ENCODE peak calls at places on chromosome 14, in four cellular contexts. U is HFFc6, B is AG09309, K is neural progenitor cell. T is an unnamed sample.

GRCh38 chr14:52040598-52040997 is 28.3 kb downstream of the NID2 start:
- DNase-seq in U (no peak), B (no peak), K (no peak), T (no peak)

GRCh38 chr14:99250636-99251208 is 21.3 kb downstream of the BCL11B start:
- DNase-seq in U (no peak), B (no peak), K (no peak), T (no peak)

GRCh38 chr14:25431211-25432076 is 381.5 kb upstream of the STXBP6 start:
- DNase-seq in U (no peak), B (no peak), K (peak; percentile 58), T (peak; percentile 36)

GRCh38 chr14:22131749-22132476 is 457.1 kb downstream of the DAD1 start:
- DNase-seq in U (no peak), B (no peak), K (peak; percentile 24), T (peak; percentile 38)

GRCh38 chr14:104827173-104828055 is 26.5 kb downstream of the ZBTB42 start:
- DNase-seq in U (peak; percentile 21), B (no peak), K (peak; percentile 90), T (peak; percentile 73)

GRCh38 chr14:100104523-100105300 is 39.5 kb downstream of the EVL start:
- DNase-seq in U (peak; percentile 53), B (peak; percentile 85), K (no peak), T (no peak)

GRCh38 chr14:24237463-24237955 is 4.8 kb downstream of the GMPR2 start:
- DNase-seq in U (no peak), B (no peak), K (no peak), T (no peak)

GRCh38 chr14:52043690-52044089 is 25.2 kb downstream of the NID2 start:
- DNase-seq in U (no peak), B (no peak), K (peak; percentile 71), T (peak; percentile 59)

GRCh38 chr14:93011650-93012317 is 88.8 kb downstream of the CHGA start:
- DNase-seq in U (no peak), B (no peak), K (no peak), T (no peak)

GRCh38 chr14:38696925-38697324 is 406.1 kb downstream of the SEC23A start:
- DNase-seq in U (no peak), B (no peak), K (no peak), T (no peak)

DNA sequence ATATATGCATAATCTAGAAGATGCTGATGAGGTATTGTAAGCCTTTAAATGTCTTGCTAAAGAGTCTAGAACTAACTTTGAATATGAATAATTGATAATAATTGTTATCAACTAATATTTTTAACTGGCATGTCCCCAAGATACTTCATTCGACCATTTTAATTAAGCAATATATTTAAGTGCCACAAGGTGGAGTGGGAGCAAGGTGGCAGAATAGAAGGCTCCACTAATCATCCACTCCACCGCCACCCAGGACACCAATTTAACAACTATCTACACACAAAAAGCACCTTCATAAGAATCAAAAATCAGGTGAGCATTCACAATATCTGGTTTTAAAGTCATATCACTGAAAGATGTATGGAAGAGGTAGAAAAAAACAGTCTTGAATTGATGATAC is 409.6 kb downstream of the SEC23A start:
- DNase-seq in U (no peak), B (no peak), K (no peak), T (no peak)
- TF ChIP-seq CTCF in U (no peak), B (no peak), K (peak; percentile 19), T (no peak)

GRCh38 chr14:68402525-68403101 is 390.3 kb downstream of the ZFP36L1 start:
- DNase-seq in U (no peak), B (no peak), K (no peak), T (no peak)
- TF ChIP-seq CTCF in U (no peak), B (no peak), K (no peak), T (no peak)

DNA sequence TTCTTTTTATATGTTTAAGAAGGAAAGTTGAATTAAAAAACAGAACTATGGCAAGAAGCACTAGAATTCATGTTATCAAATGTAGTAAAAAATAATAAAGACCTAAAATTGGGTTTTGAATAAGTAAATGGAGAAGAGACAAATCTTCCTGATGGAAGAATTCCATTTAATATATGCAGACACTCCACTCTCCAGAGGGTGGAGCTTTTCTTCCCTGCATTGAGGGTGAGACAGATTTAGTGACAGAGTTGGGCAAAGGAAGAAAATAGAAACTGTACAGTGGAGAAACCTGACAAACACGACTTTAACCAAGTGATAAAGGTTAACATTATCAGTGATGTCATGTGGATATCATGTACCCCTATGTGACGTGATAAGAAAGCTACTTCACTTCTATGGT is 217.6 kb downstream of the PRKD1 start:
- DNase-seq in U (no peak), B (no peak), K (peak; percentile 19), T (no peak)
- TF ChIP-seq CTCF in U (peak; percentile 58), B (peak; percentile 13), K (peak; percentile 48), T (no peak)

DNA sequence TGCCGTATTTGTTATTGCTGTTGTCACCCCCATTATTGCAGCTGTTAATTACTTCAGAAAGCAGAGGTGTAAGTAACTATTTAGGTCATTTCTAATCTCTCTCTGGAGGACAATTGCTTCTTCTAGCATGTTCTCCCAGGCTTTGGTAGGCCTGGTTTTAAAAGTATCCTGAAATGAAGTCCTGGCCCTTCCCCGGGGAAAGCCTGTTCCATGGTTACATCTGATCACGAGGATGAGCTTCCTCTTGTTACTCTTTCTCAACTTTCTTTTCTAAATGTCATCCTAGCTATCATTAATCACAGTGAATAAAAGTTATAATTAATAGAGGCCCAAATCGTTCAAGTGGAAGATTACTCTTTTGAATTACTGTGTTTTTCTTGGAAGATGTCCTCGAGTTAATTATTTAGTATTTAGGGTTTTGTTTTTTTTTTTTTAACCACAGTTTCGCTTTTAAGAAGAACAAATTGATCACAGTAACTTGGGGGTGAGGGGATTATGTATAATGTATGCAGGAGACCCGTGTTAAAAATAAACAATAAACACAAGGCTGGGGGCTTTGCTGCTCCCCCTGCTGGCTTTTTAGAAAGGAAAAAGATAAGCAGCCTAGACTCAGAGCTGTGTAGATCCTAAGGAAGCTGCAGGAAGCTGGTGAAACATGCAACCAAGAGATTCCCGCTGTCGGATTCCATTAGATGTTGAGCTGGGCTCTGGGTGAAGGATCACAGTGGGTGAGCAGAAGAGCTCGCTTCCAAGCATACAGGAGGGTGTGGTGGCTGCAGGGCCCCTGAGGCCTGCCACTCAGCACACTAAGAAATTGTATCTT is 420.1 kb downstream of the FUT8 start:
- DNase-seq in U (no peak), B (no peak), K (peak; percentile 68), T (no peak)
- TF ChIP-seq CTCF in U (peak; percentile 65), B (peak; percentile 42), K (peak; percentile 62), T (no peak)

GRCh38 chr14:75909630-75910029 is 72.2 kb downstream of the TGFB3 start:
- DNase-seq in U (no peak), B (no peak), K (no peak), T (no peak)
- TF ChIP-seq CTCF in U (no peak), B (no peak), K (no peak), T (no peak)